ENCODE peak calls at places on chromosomes 16 and 17, in five cellular contexts. One of them, this sample, is unnamed.
A peak's percentile ranks its signal among the peaks of the same experiment; 100 is the strongest.

GRCh38 chr17:10088444-10088843 is 110.0 kb downstream of the GAS7 start:
- DNase-seq in adipocyte: no peak
- DNase-seq in NCI-H1694: no peak
- DNase-seq in RCC 7860: no peak
- DNase-seq in Caki2: no peak
- DNase-seq in this sample: no peak

GRCh38 chr16:11372073-11372923 is 27.0 kb downstream of the RMI2 start:
- DNase-seq in adipocyte: no peak
- DNase-seq in RCC 7860: no peak
- DNase-seq in Caki2: no peak
- DNase-seq in NCI-H1694: no peak
- DNase-seq in this sample: no peak

GRCh38 chr17:8003594-8004181 is 1.3 kb downstream of the GUCY2D start:
- DNase-seq in NCI-H1694: no peak
- DNase-seq in adipocyte: no peak
- DNase-seq in RCC 7860: no peak
- DNase-seq in Caki2: no peak
- DNase-seq in this sample: peak; percentile 56

GRCh38 chr17:74852237-74853047 is 7.2 kb downstream of the GRIN2C start:
- DNase-seq in adipocyte: peak; percentile 32
- DNase-seq in RCC 7860: no peak
- DNase-seq in Caki2: peak; percentile 47
- DNase-seq in NCI-H1694: no peak
- DNase-seq in this sample: peak; percentile 66

GRCh38 chr16:10103096-10103495 is 79.1 kb downstream of the GRIN2A start:
- DNase-seq in NCI-H1694: no peak
- DNase-seq in Caki2: no peak
- DNase-seq in adipocyte: peak; percentile 28
- DNase-seq in RCC 7860: no peak
- DNase-seq in this sample: no peak

GRCh38 chr17:40369923-40370322 is 5.4 kb upstream of the GJD3 start:
- DNase-seq in Caki2: no peak
- DNase-seq in NCI-H1694: no peak
- DNase-seq in RCC 7860: no peak
- DNase-seq in adipocyte: no peak
- DNase-seq in this sample: no peak

GRCh38 chr16:1532081-1532760 is 1.2 kb upstream of the TMEM204 start:
- DNase-seq in RCC 7860: no peak
- DNase-seq in NCI-H1694: no peak
- DNase-seq in Caki2: no peak
- DNase-seq in adipocyte: peak; percentile 50
- DNase-seq in this sample: no peak

GRCh38 chr16:50696575-50697420 is 3.4 kb downstream of the NOD2 start:
- DNase-seq in adipocyte: no peak
- DNase-seq in RCC 7860: peak; percentile 37
- DNase-seq in Caki2: peak; percentile 44
- DNase-seq in NCI-H1694: no peak
- DNase-seq in this sample: no peak

GRCh38 chr16:1441391-1441829 is 2.9 kb downstream of the CCDC154 start:
- DNase-seq in RCC 7860: no peak
- DNase-seq in adipocyte: no peak
- DNase-seq in NCI-H1694: no peak
- DNase-seq in Caki2: no peak
- DNase-seq in this sample: no peak

GRCh38 chr17:21013983-21014382 is 28.8 kb downstream of the USP22 start:
- DNase-seq in Caki2: peak; percentile 23
- DNase-seq in RCC 7860: no peak
- DNase-seq in NCI-H1694: no peak
- DNase-seq in adipocyte: no peak
- DNase-seq in this sample: no peak

GRCh38 chr16:19223235-19223847 is 55.3 kb downstream of the SYT17 start:
- DNase-seq in adipocyte: peak; percentile 2
- DNase-seq in RCC 7860: no peak
- DNase-seq in NCI-H1694: peak; percentile 18
- DNase-seq in Caki2: no peak
- DNase-seq in this sample: no peak

GRCh38 chr16:88804552-88805339 is 1.2 kb downstream of the CDT1 start:
- DNase-seq in RCC 7860: no peak
- DNase-seq in NCI-H1694: no peak
- DNase-seq in Caki2: no peak
- DNase-seq in adipocyte: peak; percentile 27
- DNase-seq in this sample: no peak

GRCh38 chr16:66728117-66728787 is 23.2 kb downstream of the DYNC1LI2 start:
- DNase-seq in Caki2: peak; percentile 47
- DNase-seq in adipocyte: peak; percentile 87
- DNase-seq in RCC 7860: peak; percentile 50
- DNase-seq in NCI-H1694: peak; percentile 60
- DNase-seq in this sample: peak; percentile 43